ENCODE peak calls at places on chromosomes 12 and 14, in eight cellular contexts. V, P, H, J, F, G, U and Z are unnamed samples.

GRCh38 chr12:77485961-77486579 is 344.6 kb upstream of the NAV3 start:
- DNase-seq in H (no peak), U (no peak), P (no peak), F (peak), G (no peak), V (no peak), J (no peak), Z (no peak)

GRCh38 chr14:64934338-64934939 is 8.1 kb downstream of the GPX2 start:
- DNase-seq in U (no peak), V (no peak), J (no peak), G (no peak), F (no peak), H (no peak), P (no peak), Z (no peak)

GRCh38 chr12:21568115-21568514 is 36.5 kb downstream of the GYS2 start:
- DNase-seq in F (no peak), H (no peak), P (no peak), J (no peak), V (no peak), U (no peak), G (no peak), Z (no peak)

GRCh38 chr14:83463500-83464098 is 1929.9 kb upstream of the SEL1L start:
- DNase-seq in V (no peak), P (peak), F (peak), J (peak), U (peak), H (no peak), G (no peak), Z (no peak)

GRCh38 chr14:92794547-92794941 is 439 bp downstream of the GOLGA5 start:
- DNase-seq in V (no peak), G (no peak), J (no peak), H (no peak), P (no peak), U (no peak), F (no peak), Z (no peak)

GRCh38 chr14:21057803-21058675 is at the start of gene RNASE8:
- DNase-seq in U (no peak), V (no peak), G (no peak), H (no peak), P (peak), J (no peak), F (no peak), Z (no peak)

GRCh38 chr12:128661216-128661550 is 162.6 kb downstream of the SLC15A4 start:
- DNase-seq in V (no peak), H (no peak), F (no peak), G (no peak), U (no peak), P (no peak), J (no peak), Z (no peak)

GRCh38 chr14:22900088-22900799 is 17.2 kb downstream of the REM2 start:
- DNase-seq in H (no peak), V (no peak), F (peak), P (peak), U (peak), G (peak), J (peak), Z (peak)

GRCh38 chr12:124405151-124405550 is 110.3 kb downstream of the RFLNA start:
- DNase-seq in H (no peak), V (no peak), U (no peak), F (no peak), G (no peak), P (no peak), J (no peak), Z (no peak)